ENCODE peak calls at places on chromosome 4, in nine cellular contexts. D is GM23248; M is head of caudate nucleus; L is T-helper 17 cell; R is activated naive CD4-positive, alpha-beta T cell treated with anti-CD3 and anti-CD28 coated beads, Interleukin-2, amount 10 ng/mL, durations not matched to agents 7 days and 5 days; Z is hippocampal formation; O is cardiac septum; W is globus pallidus; P is lower lobe of right lung. J is an unnamed sample.

GRCh38 chr4:3501825-3502425 is 30.3 kb downstream of the LRPAP1 start:
- DNase-seq in D (no peak), M (no peak), L (no peak), R (no peak), Z (no peak), O (no peak), W (no peak), P (no peak), J (no peak)

GRCh38 chr4:177367336-177367735 is 57.7 kb downstream of the NEIL3 start:
- DNase-seq in D (peak), M (no peak), L (no peak), R (peak), Z (no peak), O (no peak), W (no peak), P (no peak), J (no peak)

GRCh38 chr4:168021666-168022065 is 70.7 kb upstream of the ANXA10 start:
- DNase-seq in D (no peak), M (no peak), L (no peak), R (no peak), Z (no peak), O (no peak), W (no peak), P (no peak), J (no peak)

GRCh38 chr4:7331682-7332000 is 103.1 kb downstream of the PSAPL1 start:
- DNase-seq in D (no peak), M (no peak), L (no peak), R (no peak), Z (no peak), O (no peak), W (no peak), P (peak), J (no peak)

GRCh38 chr4:71771613-71772012 is 12.3 kb downstream of the GC start:
- DNase-seq in D (no peak), M (no peak), L (no peak), R (no peak), Z (no peak), O (no peak), W (no peak), P (no peak), J (no peak)

GRCh38 chr4:10738826-10739489 is 54.4 kb upstream of the CLNK start:
- DNase-seq in D (no peak), M (no peak), L (no peak), R (no peak), Z (no peak), O (no peak), W (no peak), P (no peak), J (peak)

GRCh38 chr4:3375688-3376087 is 66.1 kb upstream of the HGFAC start:
- DNase-seq in D (peak), M (no peak), L (no peak), R (no peak), Z (no peak), O (no peak), W (no peak), P (peak), J (peak)

GRCh38 chr4:41384992-41385391 is 128.3 kb downstream of the UCHL1 start:
- DNase-seq in D (no peak), M (peak), L (no peak), R (no peak), Z (no peak), O (peak), W (peak), P (peak), J (no peak)

GRCh38 chr4:128275351-128275750 is 12.3 kb downstream of the PGRMC2 start:
- DNase-seq in D (peak), M (no peak), L (no peak), R (no peak), Z (no peak), O (no peak), W (no peak), P (no peak), J (no peak)

GRCh38 chr4:94475794-94476193 is 24.1 kb downstream of the PDLIM5 start:
- DNase-seq in D (no peak), M (no peak), L (no peak), R (no peak), Z (no peak), O (no peak), W (no peak), P (no peak), J (no peak)